ENCODE peak calls at places on chromosomes 5 and 9, in six cellular contexts. One of them, this sample, is unnamed.

GRCh38 chr9:12856608-12857007 is 81.8 kb downstream of the LURAP1L start:
- DNase-seq in adrenal gland: no peak
- DNase-seq in vagina: no peak
- DNase-seq in uterus: no peak
- DNase-seq in breast epithelium: no peak
- DNase-seq in IMR-90: no peak
- DNase-seq in this sample: no peak

GRCh38 chr5:6780802-6781391 is 67.7 kb downstream of the TENT4A start:
- DNase-seq in adrenal gland: no peak
- DNase-seq in vagina: no peak
- DNase-seq in uterus: no peak
- DNase-seq in breast epithelium: no peak
- DNase-seq in IMR-90: no peak
- DNase-seq in this sample: no peak

GRCh38 chr5:178453224-178453623 is 137.0 kb downstream of the COL23A1 start:
- DNase-seq in adrenal gland: no peak
- DNase-seq in vagina: no peak
- DNase-seq in uterus: no peak
- DNase-seq in breast epithelium: no peak
- DNase-seq in IMR-90: peak
- DNase-seq in this sample: no peak

GRCh38 chr5:56984445-56984844 is 32.5 kb upstream of the MIER3 start:
- DNase-seq in adrenal gland: no peak
- DNase-seq in vagina: no peak
- DNase-seq in uterus: no peak
- DNase-seq in breast epithelium: no peak
- DNase-seq in IMR-90: no peak
- DNase-seq in this sample: no peak

GRCh38 chr5:132814441-132815294 is 1.6 kb downstream of the SOWAHA start:
- DNase-seq in adrenal gland: peak
- DNase-seq in vagina: no peak
- DNase-seq in uterus: no peak
- DNase-seq in breast epithelium: no peak
- DNase-seq in IMR-90: no peak
- DNase-seq in this sample: no peak

GRCh38 chr9:89464991-89465390 is 32.9 kb downstream of the SEMA4D start:
- DNase-seq in adrenal gland: no peak
- DNase-seq in vagina: no peak
- DNase-seq in uterus: no peak
- DNase-seq in breast epithelium: no peak
- DNase-seq in IMR-90: no peak
- DNase-seq in this sample: no peak

GRCh38 chr5:93886917-93887361 is 145.5 kb upstream of the POU5F2 start:
- DNase-seq in adrenal gland: no peak
- DNase-seq in vagina: no peak
- DNase-seq in uterus: no peak
- DNase-seq in breast epithelium: no peak
- DNase-seq in IMR-90: peak
- DNase-seq in this sample: no peak

GRCh38 chr5:30152431-30152830 is 1041.1 kb upstream of the CDH6 start:
- DNase-seq in adrenal gland: no peak
- DNase-seq in vagina: no peak
- DNase-seq in uterus: no peak
- DNase-seq in breast epithelium: no peak
- DNase-seq in IMR-90: no peak
- DNase-seq in this sample: no peak

GRCh38 chr5:17089690-17090089 is 127.7 kb upstream of the BASP1 start:
- DNase-seq in adrenal gland: no peak
- DNase-seq in vagina: no peak
- DNase-seq in uterus: no peak
- DNase-seq in breast epithelium: no peak
- DNase-seq in IMR-90: peak
- DNase-seq in this sample: no peak

GRCh38 chr9:124045076-124045829 is 33.7 kb downstream of the LHX2 start:
- DNase-seq in adrenal gland: peak
- DNase-seq in vagina: no peak
- DNase-seq in uterus: peak
- DNase-seq in breast epithelium: peak
- DNase-seq in IMR-90: peak
- DNase-seq in this sample: no peak

GRCh38 chr5:154191467-154192261 is 1.1 kb downstream of the GALNT10 start:
- DNase-seq in adrenal gland: peak
- DNase-seq in vagina: no peak
- DNase-seq in uterus: no peak
- DNase-seq in breast epithelium: no peak
- DNase-seq in IMR-90: peak
- DNase-seq in this sample: no peak

GRCh38 chr9:88809836-88810235 is 181.4 kb upstream of the S1PR3 start:
- DNase-seq in adrenal gland: no peak
- DNase-seq in vagina: no peak
- DNase-seq in uterus: no peak
- DNase-seq in breast epithelium: no peak
- DNase-seq in IMR-90: no peak
- DNase-seq in this sample: no peak

DNA sequence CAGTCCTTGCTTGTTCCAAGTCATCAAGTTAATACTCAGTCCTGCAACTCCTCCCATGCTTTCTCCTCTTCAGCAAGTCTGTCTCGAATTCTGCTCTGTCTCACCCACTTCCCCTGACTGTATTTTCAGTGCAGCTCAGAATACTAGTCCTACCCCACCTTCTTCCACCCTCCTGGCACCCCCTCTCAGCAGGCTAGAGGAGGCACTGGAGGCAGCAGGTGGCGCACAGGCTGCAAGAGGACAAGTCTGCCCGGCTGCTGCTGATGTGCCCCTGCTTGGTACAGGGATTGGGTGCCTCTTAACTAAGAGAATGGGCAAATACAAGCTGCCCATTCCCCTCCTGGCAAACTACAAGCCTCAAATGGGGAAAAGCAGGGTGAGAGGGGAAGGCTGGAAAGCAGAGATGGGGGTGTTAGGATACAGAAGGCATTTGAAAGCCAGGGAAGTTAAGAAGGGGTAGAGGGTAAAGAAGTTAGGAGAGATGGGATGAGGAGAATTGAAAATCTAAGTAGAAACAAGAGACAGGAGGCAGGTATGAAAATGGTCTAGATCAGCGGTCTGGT is 5.0 kb downstream of the TLN1 start:
- DNase-seq in adrenal gland: peak
- DNase-seq in vagina: no peak
- DNase-seq in uterus: no peak
- DNase-seq in breast epithelium: no peak
- DNase-seq in IMR-90: peak
- DNase-seq in this sample: no peak
- TF ChIP-seq CTCF in adrenal gland: no peak
- TF ChIP-seq CTCF in vagina: no peak
- TF ChIP-seq CTCF in uterus: peak
- TF ChIP-seq CTCF in breast epithelium: no peak
- TF ChIP-seq CTCF in IMR-90: peak
- TF ChIP-seq CTCF in this sample: peak

DNA sequence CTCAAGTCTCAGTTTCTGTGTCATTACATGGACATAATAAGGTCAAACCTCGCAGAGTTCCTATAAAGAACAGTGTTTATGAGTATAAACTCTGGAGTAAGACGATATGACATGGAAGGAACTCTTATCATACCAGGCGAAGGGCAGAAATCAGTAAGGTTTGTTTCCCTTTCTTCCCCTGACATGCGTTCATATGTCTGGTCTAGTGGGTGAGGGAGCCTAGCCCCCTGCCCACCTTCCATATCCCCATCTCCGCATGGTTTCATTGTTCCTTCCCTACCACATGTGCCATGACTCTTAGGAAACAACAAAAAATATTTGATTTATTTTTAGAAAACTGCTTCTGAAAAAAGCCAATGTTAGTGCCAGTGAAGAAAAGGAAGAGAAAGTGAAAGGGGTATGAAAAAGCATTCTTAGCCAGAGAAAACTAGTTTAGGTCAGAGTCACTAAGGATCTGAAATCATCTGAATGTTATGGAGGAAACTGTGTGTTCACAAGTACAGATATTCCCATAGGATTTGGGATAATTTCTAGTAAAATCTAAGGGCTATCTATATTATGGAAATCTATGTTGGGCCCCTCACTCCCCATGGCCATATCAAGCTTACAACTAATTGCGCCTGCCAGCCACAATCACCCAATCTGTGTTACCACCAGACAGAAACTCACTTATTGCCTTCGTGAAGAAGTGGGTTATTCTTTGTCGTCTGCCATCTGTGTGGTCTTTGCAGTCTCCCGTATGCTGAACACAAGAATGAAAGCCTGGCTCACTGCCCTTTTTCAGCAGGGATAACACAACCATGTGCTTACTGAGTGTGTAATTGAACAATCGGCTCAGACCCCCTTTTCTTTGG is 19.9 kb upstream of the HMHB1 start:
- DNase-seq in adrenal gland: no peak
- DNase-seq in vagina: no peak
- DNase-seq in uterus: no peak
- DNase-seq in breast epithelium: no peak
- DNase-seq in IMR-90: no peak
- DNase-seq in this sample: no peak
- H3K4me3 ChIP-seq in adrenal gland: no peak
- H3K4me3 ChIP-seq in vagina: no peak
- H3K4me3 ChIP-seq in uterus: no peak
- H3K4me3 ChIP-seq in breast epithelium: no peak
- H3K4me3 ChIP-seq in IMR-90: no peak
- H3K4me3 ChIP-seq in this sample: no peak

GRCh38 chr9:128370752-128371621 is at the start of gene URM1:
- DNase-seq in adrenal gland: peak
- DNase-seq in vagina: peak
- DNase-seq in uterus: peak
- DNase-seq in breast epithelium: peak
- DNase-seq in IMR-90: peak
- DNase-seq in this sample: peak
- TF ChIP-seq POLR2A in adrenal gland: peak
- TF ChIP-seq POLR2A in vagina: peak
- TF ChIP-seq POLR2A in uterus: peak
- TF ChIP-seq POLR2A in breast epithelium: peak
- TF ChIP-seq POLR2A in IMR-90: peak
- TF ChIP-seq POLR2A in this sample: peak

DNA sequence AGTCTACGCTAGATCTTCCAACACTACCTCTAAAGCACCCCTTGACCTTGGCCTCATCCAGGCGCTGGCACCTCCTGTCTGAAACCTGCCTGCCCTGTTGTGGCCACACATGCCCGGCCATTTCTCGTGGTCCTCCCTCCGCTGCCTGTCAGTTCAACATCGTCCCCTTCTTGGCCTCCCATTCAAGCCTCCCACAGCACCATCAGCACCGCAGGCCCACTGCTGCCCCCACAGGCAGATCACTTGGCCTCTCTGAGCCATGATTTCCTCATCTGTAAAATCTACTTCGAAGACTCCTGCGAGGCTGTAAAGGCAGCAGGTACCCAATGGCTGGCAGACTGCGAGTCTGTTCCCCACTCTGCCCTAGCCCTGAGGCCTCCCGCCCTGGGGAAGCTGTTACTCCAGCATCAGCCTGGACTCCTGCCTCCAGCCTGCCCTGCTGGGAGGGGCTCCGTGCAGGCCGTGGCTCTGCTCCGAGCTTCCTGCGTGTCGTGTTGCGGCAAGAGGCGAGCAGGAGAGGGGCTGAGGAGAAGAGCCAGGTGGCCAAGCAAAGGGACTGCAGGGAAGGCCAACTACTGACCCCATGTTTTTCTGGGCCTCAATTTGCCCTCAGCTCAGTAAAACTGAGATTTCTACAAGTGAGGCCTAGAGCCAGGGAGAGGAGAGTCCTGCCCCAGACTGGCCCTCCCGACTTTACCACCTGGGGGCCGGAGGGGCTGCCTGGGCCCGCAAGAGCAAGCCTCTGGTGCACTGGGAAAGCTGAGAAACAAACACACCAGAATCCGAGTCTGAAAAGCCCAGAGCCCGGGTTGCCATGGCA is 70.5 kb upstream of the LRRTM2 start:
- DNase-seq in adrenal gland: peak
- DNase-seq in vagina: no peak
- DNase-seq in uterus: no peak
- DNase-seq in breast epithelium: no peak
- DNase-seq in IMR-90: no peak
- DNase-seq in this sample: no peak
- TF ChIP-seq CTCF in adrenal gland: no peak
- TF ChIP-seq CTCF in vagina: no peak
- TF ChIP-seq CTCF in uterus: no peak
- TF ChIP-seq CTCF in breast epithelium: no peak
- TF ChIP-seq CTCF in IMR-90: no peak
- TF ChIP-seq CTCF in this sample: no peak

DNA sequence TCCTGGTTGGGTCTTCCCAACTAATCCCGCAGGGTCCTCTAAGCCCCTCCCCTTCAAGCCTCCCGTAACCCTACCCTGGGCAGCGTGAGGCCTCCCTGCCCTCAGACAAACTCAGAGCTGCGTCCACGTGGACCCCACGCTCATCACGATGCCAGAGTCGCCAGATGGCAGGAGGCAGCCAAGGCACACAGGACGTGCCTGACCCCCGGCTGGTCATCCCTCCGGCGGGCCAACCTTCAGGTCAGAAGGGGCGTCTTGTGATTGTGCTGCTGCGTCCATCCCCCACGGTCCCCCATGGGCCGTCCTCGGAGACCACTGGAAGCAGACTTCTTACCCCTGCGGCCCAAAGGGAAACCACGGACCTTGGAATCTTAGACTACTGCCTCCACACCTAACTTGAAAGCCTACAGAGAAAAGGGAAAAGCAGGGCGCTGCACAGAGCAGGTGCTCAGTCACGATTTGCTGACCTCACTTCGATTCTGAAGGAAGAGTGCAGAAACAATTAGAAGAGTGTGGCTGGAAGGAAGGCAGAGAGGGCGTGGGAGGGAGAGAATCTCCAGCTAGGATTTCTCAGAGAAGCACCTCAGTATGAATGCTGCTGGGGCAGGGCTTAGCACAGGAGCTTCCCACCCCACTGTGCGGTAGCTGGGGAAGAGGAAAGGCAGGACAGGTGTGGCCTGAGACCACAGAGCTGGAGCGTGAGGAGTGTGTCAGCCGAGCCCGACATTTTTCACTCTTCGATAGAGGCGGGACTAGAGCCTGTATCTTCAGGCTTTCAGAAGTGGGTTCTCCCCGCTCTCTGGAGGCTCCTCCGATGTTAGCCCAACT is 174.8 kb downstream of the ERCC6L2 start:
- DNase-seq in adrenal gland: no peak
- DNase-seq in vagina: no peak
- DNase-seq in uterus: no peak
- DNase-seq in breast epithelium: no peak
- DNase-seq in IMR-90: no peak
- DNase-seq in this sample: no peak
- H3K4me3 ChIP-seq in adrenal gland: no peak
- H3K4me3 ChIP-seq in vagina: no peak
- H3K4me3 ChIP-seq in uterus: no peak
- H3K4me3 ChIP-seq in breast epithelium: no peak
- H3K4me3 ChIP-seq in IMR-90: no peak
- H3K4me3 ChIP-seq in this sample: no peak

GRCh38 chr9:111599092-111599947 is at the start of gene PTGR1:
- DNase-seq in adrenal gland: peak
- DNase-seq in vagina: peak
- DNase-seq in uterus: peak
- DNase-seq in breast epithelium: peak
- DNase-seq in IMR-90: peak
- DNase-seq in this sample: peak
- TF ChIP-seq POLR2A in adrenal gland: no peak
- TF ChIP-seq POLR2A in vagina: peak
- TF ChIP-seq POLR2A in uterus: no peak
- TF ChIP-seq POLR2A in breast epithelium: no peak
- TF ChIP-seq POLR2A in IMR-90: peak
- TF ChIP-seq POLR2A in this sample: no peak

This sample was measured in esophagus muscularis mucosa.